ENCODE peak calls at places on chromosomes 11 and 22, in six cellular contexts. Q is ovary, S is adrenal gland, H is thyroid gland, L is A549, I is sigmoid colon. B is an unnamed sample.
A peak's percentile ranks its signal among the peaks of the same experiment; 100 is the strongest.

GRCh38 chr22:42676059-42676607 is 26.9 kb upstream of the CYB5R3 start:
- DNase-seq in S (no peak), H (no peak), I (no peak), Q (no peak), L (no peak), B (peak; percentile 52)

GRCh38 chr11:59011672-59012071 is 72.4 kb downstream of the GLYATL1 start:
- DNase-seq in H (no peak), I (no peak), Q (no peak), S (no peak), L (no peak), B (no peak)

GRCh38 chr11:55895216-55895615 is 12.1 kb downstream of the TRIM51 start:
- DNase-seq in S (no peak), H (no peak), I (no peak), L (no peak), Q (no peak), B (no peak)

GRCh38 chr11:28696591-28696990 is 588.4 kb downstream of the METTL15 start:
- DNase-seq in I (no peak), Q (no peak), S (no peak), L (no peak), H (no peak), B (no peak)

GRCh38 chr11:2376751-2377451 is at the start of gene CD81:
- DNase-seq in H (peak; percentile 40), I (no peak), Q (peak; percentile 81), S (peak; percentile 33), L (peak; percentile 41), B (peak; percentile 67)

GRCh38 chr22:44070029-44070428 is 45.9 kb downstream of the PARVB start:
- DNase-seq in H (no peak), L (no peak), I (no peak), S (no peak), Q (no peak), B (no peak)

GRCh38 chr11:110948112-110948511 is 235.9 kb upstream of the ARHGAP20 start:
- DNase-seq in S (no peak), I (no peak), Q (no peak), H (no peak), L (no peak), B (no peak)

GRCh38 chr11:69063671-69064260 is 15.0 kb downstream of the TPCN2 start:
- DNase-seq in S (no peak), I (no peak), L (no peak), H (no peak), Q (no peak), B (no peak)

GRCh38 chr11:70727899-70728620 is 329.7 kb downstream of the CTTN start:
- DNase-seq in Q (no peak), L (no peak), S (no peak), H (no peak), I (no peak), B (no peak)

GRCh38 chr11:94623120-94623735 is 56.1 kb downstream of the PIWIL4 start:
- DNase-seq in L (peak; percentile 82), H (peak; percentile 57), Q (peak; percentile 32), S (peak; percentile 40), I (no peak), B (peak; percentile 53)

GRCh38 chr11:19326499-19326898 is 85.8 kb upstream of the E2F8 start:
- DNase-seq in L (no peak), I (no peak), H (no peak), S (no peak), Q (no peak), B (no peak)

GRCh38 chr22:19182472-19183157 is 4.1 kb upstream of the SLC25A1 start:
- DNase-seq in Q (no peak), L (no peak), I (no peak), S (no peak), H (peak; percentile 49), B (no peak)

GRCh38 chr11:32602657-32603410 is 19.2 kb downstream of the EIF3M start:
- DNase-seq in I (no peak), L (no peak), Q (no peak), S (no peak), H (no peak), B (no peak)

GRCh38 chr11:122068096-122068495 is 47.9 kb downstream of the BLID start:
- DNase-seq in Q (no peak), H (no peak), I (no peak), L (no peak), S (no peak), B (no peak)

GRCh38 chr22:23841292-23841691 is 2.5 kb upstream of the DERL3 start:
- DNase-seq in H (no peak), Q (no peak), I (no peak), S (no peak), L (no peak), B (no peak)

GRCh38 chr11:44607324-44607962 is 42.0 kb downstream of the CD82 start:
- DNase-seq in I (no peak), Q (no peak), S (no peak), H (no peak), L (no peak), B (no peak)

GRCh38 chr11:119907122-119907933 is 178.3 kb upstream of the NECTIN1 start:
- DNase-seq in H (no peak), I (no peak), S (no peak), Q (no peak), L (no peak), B (no peak)

GRCh38 chr22:26550498-26551033 is 38.3 kb upstream of the TFIP11 start:
- DNase-seq in H (peak; percentile 95), S (peak; percentile 84), Q (no peak), L (no peak), I (no peak), B (no peak)

GRCh38 chr22:43273902-43274484 is 69.2 kb downstream of the SCUBE1 start:
- DNase-seq in I (no peak), S (peak; percentile 63), Q (peak; percentile 55), H (peak; percentile 50), L (peak; percentile 61), B (peak; percentile 35)

GRCh38 chr11:68751331-68751856 is at the start of gene TESMIN:
- DNase-seq in S (peak; percentile 95), H (peak; percentile 89), I (peak; percentile 84), Q (peak; percentile 92), L (peak; percentile 89), B (peak; percentile 78)

GRCh38 chr11:131365601-131366000 is 4.8 kb upstream of the NTM start:
- DNase-seq in H (no peak), S (no peak), L (no peak), Q (no peak), I (no peak), B (no peak)

GRCh38 chr11:6601041-6601461 is 2.4 kb downstream of the RRP8 start:
- DNase-seq in S (no peak), I (peak; percentile 58), H (no peak), L (no peak), Q (no peak), B (peak; percentile 17)

GRCh38 chr22:27420817-27421361 is 380.7 kb downstream of the MN1 start:
- DNase-seq in H (peak; percentile 90), Q (peak; percentile 86), L (no peak), S (peak; percentile 32), I (peak; percentile 93), B (peak; percentile 77)

GRCh38 chr11:86749861-86750401 is 50.4 kb upstream of the PRSS23 start:
- DNase-seq in Q (no peak), H (no peak), L (no peak), S (no peak), I (no peak), B (no peak)
- TF ChIP-seq CTCF in Q (no peak), H (no peak), L (no peak), S (no peak), I (no peak), B (no peak)

GRCh38 chr11:63993983-63994382 is 7.7 kb downstream of the OTUB1 start:
- DNase-seq in L (no peak), I (no peak), S (no peak), H (no peak), Q (no peak), B (no peak)
- H3K27ac ChIP-seq in L (no peak overlapping the region), I (no peak overlapping the region), S (no peak overlapping the region), H (no peak overlapping the region), Q (no peak overlapping the region), B (no peak overlapping the region)

DNA sequence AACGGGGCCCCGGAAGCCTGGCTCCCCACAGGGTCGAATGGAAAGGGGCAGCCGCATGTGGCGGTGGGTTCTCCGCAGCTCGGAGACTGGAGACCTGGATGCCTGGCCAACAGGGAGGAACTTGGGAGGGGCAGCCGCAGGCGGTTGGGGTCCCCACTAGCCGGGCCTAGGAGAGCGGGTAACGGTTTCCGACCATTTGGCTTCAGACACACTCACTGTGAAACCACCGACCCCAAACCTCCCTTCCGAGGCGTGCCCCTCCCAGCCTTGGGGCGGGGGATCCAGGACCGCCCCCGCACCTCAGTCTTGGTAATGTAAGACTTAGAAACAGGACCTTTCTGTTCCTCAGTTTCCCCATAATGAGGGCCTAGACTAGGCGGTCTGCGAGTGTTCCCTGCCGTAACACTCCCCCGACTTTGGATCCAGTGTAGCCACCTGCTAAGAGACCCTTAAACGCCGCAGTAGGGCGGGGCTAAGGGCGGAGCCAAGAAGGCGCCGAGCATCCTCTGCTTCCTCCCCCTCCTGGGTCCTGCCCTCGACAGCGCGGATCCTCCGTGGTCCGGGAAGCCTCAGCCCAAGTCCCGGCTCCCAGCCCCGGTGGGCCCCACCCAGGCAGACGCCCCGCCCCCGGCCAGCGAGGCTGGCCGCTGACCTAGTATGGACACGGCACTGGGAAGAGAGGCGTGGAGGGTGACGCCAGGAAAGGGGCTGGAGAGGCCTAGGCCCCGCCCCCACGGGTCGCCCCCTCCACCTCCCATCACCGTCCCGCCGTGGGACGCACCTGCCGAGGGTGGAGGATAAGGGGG is 1.8 kb upstream of the RASGRP2 start:
- DNase-seq in S (peak; percentile 76), Q (peak; percentile 77), I (peak; percentile 97), H (peak; percentile 41), L (peak; percentile 73), B (peak; percentile 93)
- TF ChIP-seq POLR2A in S (no peak), Q (no peak), I (peak; percentile 65), H (no peak), L (no peak), B (peak; percentile 77)

DNA sequence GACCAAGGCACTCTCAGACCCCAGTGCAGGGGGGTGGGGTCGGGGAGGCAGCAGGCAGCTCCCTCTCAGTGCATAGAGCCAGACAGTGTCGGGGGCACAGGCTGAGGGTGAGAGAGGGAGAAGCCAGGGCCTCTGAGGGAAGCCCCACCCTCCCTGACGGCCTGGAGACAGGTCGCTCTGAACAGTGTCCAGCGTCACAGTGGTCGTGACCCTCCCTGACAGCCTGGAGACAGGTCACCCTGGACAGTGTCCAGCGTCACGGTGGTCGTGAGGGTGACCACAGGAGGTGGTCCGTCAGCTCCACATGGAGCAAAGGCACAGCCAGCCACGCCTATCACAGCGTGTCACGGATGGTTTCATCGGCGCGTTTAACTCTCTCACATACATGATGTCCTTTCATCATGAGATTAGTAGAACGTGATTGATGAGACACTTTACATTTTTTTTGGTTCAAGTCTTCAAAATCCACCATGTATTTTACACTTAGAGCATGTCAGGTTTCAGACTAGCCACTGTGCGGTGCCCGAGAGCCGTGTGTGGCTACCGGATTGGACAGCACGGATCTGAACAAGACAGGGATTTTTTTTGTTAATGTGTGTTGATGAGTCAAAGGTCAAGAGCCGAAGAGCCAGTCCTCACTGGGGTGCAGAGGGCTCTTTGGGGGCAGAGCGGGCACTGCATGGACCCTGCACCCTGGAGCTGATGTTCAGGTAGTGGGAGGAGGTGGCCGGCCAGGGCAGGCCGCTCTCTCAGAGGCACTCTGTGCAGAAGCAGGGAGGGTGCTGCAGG is 23.9 kb upstream of the PANX2 start:
- DNase-seq in I (peak; percentile 81), Q (peak; percentile 78), H (peak; percentile 69), S (peak; percentile 66), L (peak; percentile 72), B (peak; percentile 65)
- TF ChIP-seq CTCF in I (peak; percentile 82), Q (peak; percentile 73), H (peak; percentile 70), S (peak; percentile 68), L (peak; percentile 64), B (peak; percentile 60)

GRCh38 chr22:40610329-40610850 is 26.1 kb downstream of the MRTFA start:
- DNase-seq in I (no peak), S (no peak), Q (no peak), H (no peak), L (no peak), B (no peak)
- H3K27ac ChIP-seq in I (no peak overlapping the region), S (no peak overlapping the region), Q (no peak overlapping the region), H (no peak overlapping the region), L (no peak overlapping the region), B (peak overlapping the region; percentile 12)